ENCODE peak calls at places on chromosomes 11 and 22, in eight cellular contexts. L is endodermal cell, G is ovary, C is uterus, M is left ventricle myocardium inferior, Q is neural progenitor cell, J is colonic mucosa, F is thoracic aorta. B is an unnamed sample.

GRCh38 chr11:44623321-44623715 is 57.9 kb downstream of the CD82 start:
- DNase-seq in L (peak; percentile 32), G (peak; percentile 12), C (peak; percentile 16), M (no peak), Q (no peak), J (peak; percentile 15), F (no peak), B (peak; percentile 46)

GRCh38 chr11:58188770-58189169 is at the start of gene OR9Q2:
- DNase-seq in L (no peak), G (no peak), C (no peak), M (no peak), Q (no peak), J (no peak), F (no peak), B (no peak)

GRCh38 chr11:87299041-87299481 is 261.3 kb downstream of the TMEM135 start:
- DNase-seq in L (peak; percentile 56), G (no peak), C (no peak), M (no peak), Q (no peak), J (peak; percentile 75), F (no peak), B (no peak)

GRCh38 chr22:19961868-19962245 is 20.2 kb upstream of the TXNRD2 start:
- DNase-seq in L (no peak), G (no peak), C (no peak), M (no peak), Q (no peak), J (no peak), F (no peak), B (no peak)

GRCh38 chr22:21876486-21877176 is 9.2 kb upstream of the MAPK1 start:
- DNase-seq in L (no peak), G (no peak), C (no peak), M (no peak), Q (no peak), J (no peak), F (no peak), B (no peak)

GRCh38 chr11:69704508-69705245 is 855 bp upstream of the FGF19 start:
- DNase-seq in L (peak; percentile 98), G (no peak), C (no peak), M (no peak), Q (peak; percentile 95), J (no peak), F (no peak), B (no peak)

GRCh38 chr22:44211946-44212930 is 31.5 kb downstream of the PARVG start:
- DNase-seq in L (peak; percentile 26), G (peak; percentile 9), C (no peak), M (no peak), Q (no peak), J (no peak), F (no peak), B (no peak)

GRCh38 chr11:124970925-124971324 is 16.9 kb downstream of the CCDC15 start:
- DNase-seq in L (peak; percentile 58), G (no peak), C (no peak), M (no peak), Q (peak; percentile 48), J (no peak), F (no peak), B (no peak)

GRCh38 chr11:115161876-115162275 is 342.3 kb downstream of the CADM1 start:
- DNase-seq in L (no peak), G (no peak), C (no peak), M (no peak), Q (no peak), J (no peak), F (no peak), B (no peak)

GRCh38 chr11:14414470-14415461 is 55.8 kb upstream of the RRAS2 start:
- DNase-seq in L (peak; percentile 51), G (no peak), C (no peak), M (no peak), Q (no peak), J (no peak), F (no peak), B (no peak)

GRCh38 chr11:75565221-75565814 is 3.3 kb downstream of the SERPINH1 start:
- DNase-seq in L (peak; percentile 67), G (peak; percentile 56), C (peak; percentile 74), M (peak; percentile 69), Q (no peak), J (no peak), F (no peak), B (no peak)

GRCh38 chr22:44664149-44664548 is 37.9 kb upstream of the PRR5 start:
- DNase-seq in L (no peak), G (no peak), C (peak; percentile 42), M (peak; percentile 69), Q (no peak), J (peak; percentile 62), F (no peak), B (no peak)

GRCh38 chr11:47399860-47400812 is 8.3 kb upstream of the SLC39A13 start:
- DNase-seq in L (peak; percentile 78), G (peak; percentile 65), C (no peak), M (peak; percentile 48), Q (peak; percentile 53), J (no peak), F (no peak), B (no peak)

GRCh38 chr11:110712643-110713468 is 619 bp upstream of the ARHGAP20 start:
- DNase-seq in L (no peak), G (peak; percentile 23), C (peak; percentile 17), M (no peak), Q (peak; percentile 55), J (peak; percentile 29), F (no peak), B (peak; percentile 59)

GRCh38 chr11:112292785-112293407 is 32.2 kb upstream of the PLET1 start:
- DNase-seq in L (no peak), G (no peak), C (peak; percentile 36), M (no peak), Q (no peak), J (no peak), F (peak; percentile 58), B (no peak)

GRCh38 chr11:126929186-126930085 is 71.1 kb downstream of the KIRREL3 start:
- DNase-seq in L (no peak), G (no peak), C (no peak), M (no peak), Q (no peak), J (no peak), F (no peak), B (no peak)

GRCh38 chr11:14078941-14079522 is 116.5 kb downstream of the SPON1 start:
- DNase-seq in L (no peak), G (no peak), C (no peak), M (no peak), Q (no peak), J (no peak), F (no peak), B (no peak)

GRCh38 chr22:45239378-45240136 is 1.1 kb downstream of the KIAA0930 start:
- DNase-seq in L (no peak), G (no peak), C (no peak), M (no peak), Q (no peak), J (no peak), F (no peak), B (no peak)

GRCh38 chr11:76524461-76524860 is 79.6 kb downstream of the EMSY start:
- DNase-seq in L (no peak), G (no peak), C (no peak), M (no peak), Q (no peak), J (no peak), F (no peak), B (no peak)

GRCh38 chr11:109752212-109752825 is 330.3 kb downstream of the C11orf87 start:
- DNase-seq in L (no peak), G (no peak), C (no peak), M (no peak), Q (no peak), J (no peak), F (no peak), B (no peak)

GRCh38 chr11:86559311-86559945 is 113.0 kb downstream of the ME3 start:
- DNase-seq in L (no peak), G (peak; percentile 57), C (no peak), M (peak; percentile 47), Q (no peak), J (no peak), F (no peak), B (no peak)

GRCh38 chr11:76206327-76207081 is at the start of gene WNT11:
- DNase-seq in L (peak; percentile 81), G (peak; percentile 65), C (peak; percentile 55), M (peak; percentile 67), Q (peak; percentile 93), J (peak; percentile 79), F (no peak), B (peak; percentile 81)

GRCh38 chr11:119095066-119095880 is 6.4 kb downstream of the DPAGT1 start:
- DNase-seq in L (peak; percentile 100), G (peak; percentile 98), C (peak; percentile 100), M (peak; percentile 98), Q (peak; percentile 99), J (peak; percentile 100), F (peak; percentile 97), B (peak; percentile 98)
- TF ChIP-seq CTCF in L (peak; percentile 48), G (peak; percentile 70), C (no peak), M (peak; percentile 0), Q (no peak), J (no peak), F (no peak), B (no peak)

GRCh38 chr11:130434521-130435223 is 6.3 kb upstream of the ADAMTS8 start:
- DNase-seq in L (peak; percentile 90), G (peak; percentile 73), C (peak; percentile 78), M (peak; percentile 68), Q (peak; percentile 88), J (peak; percentile 80), F (no peak), B (peak; percentile 78)
- H3K27ac ChIP-seq in L (no peak overlapping the region), G (peak overlapping the region; percentile 18), C (peak overlapping the region; percentile 65), M (peak overlapping the region; percentile 81), Q (no peak overlapping the region), J (no peak overlapping the region), F (peak overlapping the region; percentile 68), B (peak overlapping the region; percentile 62)

DNA sequence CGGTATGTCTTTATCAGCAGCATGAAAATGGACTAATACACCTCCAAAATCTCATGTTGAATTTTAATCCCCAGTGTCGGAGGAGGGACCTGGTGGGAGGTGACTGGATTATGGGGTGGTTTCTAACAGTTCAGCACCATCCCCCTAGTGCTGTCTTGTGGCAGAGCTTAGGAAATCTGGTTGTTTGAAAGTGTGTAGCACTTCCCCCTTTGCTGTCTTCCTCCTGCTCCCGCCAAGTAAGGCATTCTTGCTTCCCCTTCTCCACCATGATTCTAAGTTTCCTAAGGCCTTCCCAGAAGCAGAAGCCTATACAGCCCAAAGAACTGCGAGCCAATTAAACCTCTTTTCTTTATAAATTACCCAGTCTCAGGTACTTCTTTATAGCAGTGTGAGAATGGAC is 4.0 kb downstream of the CD59 start:
- DNase-seq in L (no peak), G (no peak), C (no peak), M (no peak), Q (no peak), J (no peak), F (no peak), B (no peak)
- H3K4me1 ChIP-seq in L (peaks cover 9% of the 10 kb centered on the region), G (peaks cover 6% of the 10 kb centered on the region), C (no peaks in the 10 kb centered on the region), M (peaks cover 92% of the 10 kb centered on the region), Q (peaks cover 12% of the 10 kb centered on the region), J (peaks cover 10% of the 10 kb centered on the region), F (peaks cover 14% of the 10 kb centered on the region), B (peaks cover 52% of the 10 kb centered on the region)

DNA sequence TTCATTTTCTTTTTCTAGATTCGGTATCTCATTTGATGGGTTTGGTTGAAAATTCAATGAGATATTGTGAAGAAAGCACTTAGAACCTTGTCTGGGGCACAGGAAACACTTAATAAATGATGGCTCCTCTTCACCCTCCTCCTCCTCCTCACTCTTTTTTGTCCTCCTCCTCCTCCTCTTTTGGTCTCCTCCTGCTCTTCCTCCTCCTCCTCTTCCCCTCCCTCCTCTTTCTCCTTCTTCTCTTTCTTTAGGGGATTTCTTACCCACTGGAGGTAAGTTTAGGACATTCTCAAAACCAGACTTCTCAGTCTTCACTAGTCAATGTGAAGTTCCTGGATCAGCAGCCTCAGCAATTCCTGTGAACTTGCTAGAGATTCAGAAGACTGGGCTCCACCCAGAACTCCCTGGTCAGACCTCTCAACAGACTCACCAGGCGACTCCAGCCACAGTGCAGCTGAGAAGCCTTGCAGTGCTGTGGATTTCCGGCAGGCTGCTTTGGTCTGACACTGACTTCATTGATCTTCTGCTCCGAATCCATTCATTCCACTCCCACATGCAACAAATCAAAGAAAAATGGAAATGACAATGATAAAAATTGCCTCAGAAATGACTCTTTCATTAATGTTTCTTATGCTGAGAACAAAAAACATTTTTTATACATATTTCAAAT is 368.6 kb upstream of the B3GAT1 start:
- DNase-seq in L (no peak), G (no peak), C (no peak), M (no peak), Q (no peak), J (no peak), F (no peak), B (no peak)
- TF ChIP-seq CTCF in L (no peak), G (no peak), C (no peak), M (peak; percentile 11), Q (no peak), J (no peak), F (no peak), B (peak; percentile 9)

B was measured in upper lobe of right lung.